ENCODE peak calls at places on chromosomes 11 and 22, in four cellular contexts. H, Y, J and C are unnamed samples.

GRCh38 chr11:69667619-69668604 is 7.2 kb downstream of the LTO1 start:
- DNase-seq in Y (no peak), J (no peak), H (peak; percentile 29), C (no peak)

GRCh38 chr22:35918466-35918865 is 110.2 kb downstream of the RBFOX2 start:
- DNase-seq in H (no peak), J (no peak), Y (no peak), C (peak; percentile 71)

GRCh38 chr11:8083871-8084281 is 2.9 kb downstream of the TUB start:
- DNase-seq in H (no peak), Y (no peak), J (no peak), C (no peak)

GRCh38 chr22:34414467-34415440 is 494.5 kb upstream of the LARGE1 start:
- DNase-seq in Y (no peak), J (peak; percentile 41), H (peak; percentile 61), C (peak; percentile 21)

GRCh38 chr11:86805873-86806310 is 5.5 kb downstream of the PRSS23 start:
- DNase-seq in H (peak; percentile 70), Y (no peak), J (no peak), C (no peak)

GRCh38 chr11:68012843-68013610 is 2.9 kb downstream of the ALDH3B1 start:
- DNase-seq in J (no peak), Y (peak; percentile 86), H (peak; percentile 87), C (no peak)

GRCh38 chr11:35116762-35117588 is 22.0 kb upstream of the CD44 start:
- DNase-seq in J (no peak), Y (no peak), H (no peak), C (no peak)

GRCh38 chr11:73410627-73411026 is 34.4 kb downstream of the RELT start:
- DNase-seq in J (no peak), Y (no peak), H (no peak), C (no peak)

GRCh38 chr11:92130432-92130831 is 94.2 kb upstream of the FAT3 start:
- DNase-seq in H (peak; percentile 89), Y (no peak), J (no peak), C (no peak)

GRCh38 chr11:92246637-92247036 is 22.0 kb downstream of the FAT3 start:
- DNase-seq in J (no peak), Y (no peak), H (peak; percentile 61), C (no peak)

GRCh38 chr22:41256254-41256897 is 15.6 kb upstream of the CHADL start:
- DNase-seq in Y (no peak), J (no peak), H (peak; percentile 91), C (no peak)
- TF ChIP-seq CTCF in Y (no peak), J (no peak), H (peak; percentile 51), C (no peak)

GRCh38 chr22:49848690-49849160 is 4.9 kb upstream of the ZBED4 start:
- DNase-seq in Y (no peak), J (no peak), H (no peak), C (no peak)
- H3K4me3 ChIP-seq in Y (peak overlapping the region; percentile 59), J (no peak overlapping the region), H (peak overlapping the region; percentile 10), C (no peak overlapping the region)

GRCh38 chr11:12086271-12087074 is 23.9 kb upstream of the MICAL2 start:
- DNase-seq in H (peak; percentile 95), J (no peak), Y (no peak), C (no peak)

GRCh38 chr11:12085371-12086251 is 24.8 kb upstream of the MICAL2 start:
- DNase-seq in J (no peak), Y (no peak), H (no peak), C (no peak)

GRCh38 chr11:12088047-12088481 is 22.3 kb upstream of the MICAL2 start:
- DNase-seq in Y (no peak), H (peak; percentile 82), J (peak; percentile 78), C (no peak)

GRCh38 chr11:12088531-12088930 is 21.9 kb upstream of the MICAL2 start:
- DNase-seq in H (no peak), J (no peak), Y (no peak), C (no peak)

DNA sequence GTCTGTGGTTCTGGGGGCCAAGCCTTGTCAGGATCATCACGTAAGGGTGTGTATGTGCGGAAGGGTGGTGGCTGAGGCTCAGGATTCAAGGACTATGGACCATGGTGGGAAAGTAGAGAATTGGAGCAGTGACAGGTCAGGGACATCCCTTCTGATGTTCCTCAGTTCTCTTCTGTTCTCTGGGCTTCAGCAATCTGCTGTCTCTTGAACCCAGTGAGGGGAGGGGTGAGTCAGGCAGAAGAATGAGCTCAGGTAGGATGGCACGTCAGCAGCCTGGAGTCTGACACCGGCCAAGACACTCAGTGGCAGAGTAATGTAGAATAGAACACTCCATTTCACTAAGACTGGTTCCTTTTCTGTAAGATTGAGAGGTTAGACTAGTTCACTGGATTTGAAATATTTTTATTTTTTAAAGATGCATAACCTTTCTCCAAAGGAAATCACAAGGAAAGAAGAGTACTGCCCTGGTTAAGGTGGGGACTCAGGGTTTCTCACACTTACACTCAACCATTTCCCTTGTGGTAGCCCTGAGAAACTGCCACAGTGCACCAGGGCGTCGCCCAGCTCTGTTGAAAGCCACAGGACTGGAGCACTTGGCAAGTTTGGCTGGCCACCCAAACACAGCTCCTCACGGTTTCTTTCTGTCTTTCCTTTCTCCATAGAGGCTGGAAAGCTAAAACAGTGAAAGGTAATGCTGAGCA is 23.2 kb upstream of the MICAL2 start:
- DNase-seq in J (no peak), Y (peak; percentile 68), H (peak; percentile 88), C (no peak)
- TF ChIP-seq CTCF in J (no peak), Y (peak; percentile 21), H (peak; percentile 40), C (no peak)

GRCh38 chr11:96127596-96127959 is 203.7 kb upstream of the MTMR2 start:
- DNase-seq in J (no peak), Y (no peak), H (no peak), C (peak; percentile 16)

GRCh38 chr11:96134622-96135021 is 208.4 kb downstream of the MAML2 start:
- DNase-seq in Y (no peak), H (peak; percentile 73), J (no peak), C (no peak)

GRCh38 chr11:96126917-96127595 is 203.1 kb upstream of the MTMR2 start:
- DNase-seq in Y (no peak), H (no peak), J (no peak), C (no peak)

GRCh38 chr11:96132437-96132836 is 208.5 kb upstream of the MTMR2 start:
- DNase-seq in Y (no peak), H (peak; percentile 82), J (no peak), C (no peak)

GRCh38 chr11:96130061-96130460 is 206.2 kb upstream of the MTMR2 start:
- DNase-seq in J (no peak), H (no peak), Y (no peak), C (no peak)
- H3K4me3 ChIP-seq in J (no peak overlapping the region), H (no peak overlapping the region), Y (no peak overlapping the region), C (no peak overlapping the region)

DNA sequence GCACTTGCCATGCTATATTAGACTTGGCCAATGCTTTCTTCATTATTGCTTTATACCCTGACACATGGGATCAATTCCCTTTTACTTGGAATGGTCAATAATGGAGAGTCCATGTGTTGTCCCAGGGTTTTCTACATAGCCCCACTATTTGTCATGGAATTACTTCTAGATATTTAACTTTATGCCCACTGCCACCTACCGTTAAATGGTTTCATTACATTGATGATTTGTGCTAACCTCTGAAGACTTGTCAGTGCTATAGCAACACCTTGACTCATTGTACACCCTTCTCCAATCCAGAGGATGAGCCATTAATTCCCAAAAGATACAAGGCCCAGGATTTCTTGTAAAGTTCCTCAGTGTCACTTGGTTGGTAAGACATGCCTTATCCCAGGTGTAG is 31.4 kb upstream of the SLC22A25 start:
- DNase-seq in J (peak; percentile 3), H (peak; percentile 35), Y (no peak), C (no peak)
- TF ChIP-seq CTCF in J (peak; percentile 30), H (no peak), Y (no peak), C (no peak)

DNA sequence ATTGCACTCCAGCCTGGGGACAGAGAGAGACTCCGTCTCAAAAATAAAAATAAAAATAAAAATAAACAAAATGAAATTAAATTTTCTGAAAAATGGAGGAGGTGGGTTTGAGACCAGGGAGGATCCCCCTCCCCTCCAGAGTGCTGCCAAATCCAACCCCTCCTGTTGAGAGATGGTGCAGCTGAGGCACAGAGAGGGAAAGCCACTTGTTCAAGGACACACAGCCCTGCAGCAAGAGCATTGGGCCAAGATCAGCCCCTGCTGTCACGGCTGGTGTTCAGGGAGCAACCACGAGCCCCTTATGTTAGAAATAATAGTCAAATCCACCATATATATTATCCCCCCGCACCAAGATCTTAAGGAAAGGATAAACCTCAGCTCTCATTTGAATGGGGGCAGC is 2.7 kb downstream of the MYO18B start:
- DNase-seq in Y (no peak), H (no peak), J (no peak), C (no peak)
- H3K4me3 ChIP-seq in Y (no peak overlapping the region), H (no peak overlapping the region), J (no peak overlapping the region), C (no peak overlapping the region)